ENCODE peak calls at places on chromosomes 13 and 19, in five cellular contexts. B is B cell; T is tibial nerve; N is CD8-positive, alpha-beta T cell; U is esophagus muscularis mucosa. V is an unnamed sample.
A peak's percentile ranks its signal among the peaks of the same experiment; 100 is the strongest.

GRCh38 chr13:61294467-61295186 is 121.0 kb downstream of the PCDH20 start:
- DNase-seq in B (no peak), T (no peak), N (no peak), U (no peak), V (no peak)

GRCh38 chr13:104132849-104133248 is 1066.6 kb upstream of the SLC10A2 start:
- DNase-seq in B (no peak), T (no peak), N (no peak), U (no peak), V (no peak)

GRCh38 chr13:50357586-50358118 is 342.4 kb downstream of the KCNRG start:
- DNase-seq in B (no peak), T (no peak), N (no peak), U (peak; percentile 83), V (peak; percentile 10)

GRCh38 chr19:3761382-3762129 is at the start of gene APBA3:
- DNase-seq in B (peak; percentile 93), T (peak; percentile 88), N (peak; percentile 95), U (peak; percentile 97), V (peak; percentile 96)

GRCh38 chr13:90709329-90709728 is 638.2 kb upstream of the MIR17HG start:
- DNase-seq in B (no peak), T (no peak), N (no peak), U (no peak), V (no peak)

GRCh38 chr13:91347996-91348905 is 764 bp downstream of the MIR17HG start:
- DNase-seq in B (peak; percentile 65), T (peak; percentile 20), N (peak; percentile 60), U (no peak), V (peak; percentile 49)

GRCh38 chr13:46489586-46490023 is 63.4 kb upstream of the LRCH1 start:
- DNase-seq in B (no peak), T (no peak), N (no peak), U (no peak), V (no peak)

GRCh38 chr13:35765387-35765786 is 288.9 kb upstream of the MAB21L1 start:
- DNase-seq in B (no peak), T (no peak), N (no peak), U (no peak), V (no peak)

GRCh38 chr19:18972301-18972831 is 31.3 kb upstream of the HOMER3 start:
- DNase-seq in B (no peak), T (no peak), N (no peak), U (no peak), V (no peak)

GRCh38 chr13:107680115-107680514 is 535.2 kb downstream of the LIG4 start:
- DNase-seq in B (no peak), T (no peak), N (no peak), U (no peak), V (no peak)

GRCh38 chr13:87893982-87894527 is 222.9 kb downstream of the SLITRK5 start:
- DNase-seq in B (no peak), T (no peak), N (no peak), U (no peak), V (no peak)

GRCh38 chr13:110869231-110869804 is 45.6 kb downstream of the ANKRD10 start:
- DNase-seq in B (no peak), T (no peak), N (no peak), U (no peak), V (no peak)

GRCh38 chr19:7973883-7974282 is 30.4 kb upstream of the TIMM44 start:
- DNase-seq in B (no peak), T (no peak), N (no peak), U (no peak), V (no peak)

GRCh38 chr19:21568816-21569496 is 63.6 kb downstream of the ZNF429 start:
- DNase-seq in B (peak; percentile 90), T (peak; percentile 87), N (peak; percentile 86), U (peak; percentile 96), V (no peak)

GRCh38 chr13:105773241-105773640 is 762.2 kb downstream of the EFNB2 start:
- DNase-seq in B (no peak), T (no peak), N (no peak), U (no peak), V (peak; percentile 9)

GRCh38 chr13:99895999-99896695 is 75.4 kb downstream of the ZIC5 start:
- DNase-seq in B (no peak), T (no peak), N (no peak), U (no peak), V (no peak)

GRCh38 chr13:23714672-23715071 is 144.5 kb downstream of the TNFRSF19 start:
- DNase-seq in B (no peak), T (no peak), N (no peak), U (peak; percentile 37), V (no peak)

GRCh38 chr19:8149261-8150094 is at the start of gene FBN3:
- DNase-seq in B (no peak), T (no peak), N (no peak), U (no peak), V (peak; percentile 72)

GRCh38 chr13:36862002-36862706 is 43.1 kb downstream of the RFXAP start:
- DNase-seq in B (no peak), T (no peak), N (no peak), U (no peak), V (no peak)

GRCh38 chr13:21053231-21053630 is 8.2 kb downstream of the LATS2 start:
- DNase-seq in B (no peak), T (no peak), N (no peak), U (no peak), V (no peak)

GRCh38 chr13:34358811-34359513 is 541.0 kb downstream of the RFC3 start:
- DNase-seq in B (no peak), T (no peak), N (no peak), U (peak; percentile 39), V (no peak)

GRCh38 chr19:46015080-46015960 is 7.5 kb downstream of the PGLYRP1 start:
- DNase-seq in B (peak; percentile 58), T (no peak), N (peak; percentile 58), U (no peak), V (peak; percentile 88)

GRCh38 chr13:32391101-32391620 is 36.8 kb downstream of the N4BP2L1 start:
- DNase-seq in B (no peak), T (no peak), N (no peak), U (no peak), V (no peak)

GRCh38 chr19:58277748-58278147 is 1.0 kb upstream of the ZNF8 start:
- DNase-seq in B (no peak), T (no peak), N (no peak), U (no peak), V (no peak)

GRCh38 chr19:58277197-58277596 is 1.6 kb upstream of the ZNF8 start:
- DNase-seq in B (no peak), T (no peak), N (no peak), U (no peak), V (no peak)

GRCh38 chr19:58279042-58279924 is 528 bp downstream of the ZNF8 start:
- DNase-seq in B (peak; percentile 41), T (peak; percentile 37), N (peak; percentile 17), U (peak; percentile 92), V (peak; percentile 77)

GRCh38 chr19:58279925-58280316 is 1.2 kb downstream of the ZNF8 start:
- DNase-seq in B (no peak), T (no peak), N (no peak), U (no peak), V (no peak)

GRCh38 chr19:58278156-58279041 is at the start of gene ZNF8:
- DNase-seq in B (peak; percentile 98), T (peak; percentile 89), N (peak; percentile 96), U (peak; percentile 99), V (peak; percentile 94)
- TF ChIP-seq CTCF in B (no peak), T (peak; percentile 16), N (no peak), U (peak; percentile 35), V (no peak)

DNA sequence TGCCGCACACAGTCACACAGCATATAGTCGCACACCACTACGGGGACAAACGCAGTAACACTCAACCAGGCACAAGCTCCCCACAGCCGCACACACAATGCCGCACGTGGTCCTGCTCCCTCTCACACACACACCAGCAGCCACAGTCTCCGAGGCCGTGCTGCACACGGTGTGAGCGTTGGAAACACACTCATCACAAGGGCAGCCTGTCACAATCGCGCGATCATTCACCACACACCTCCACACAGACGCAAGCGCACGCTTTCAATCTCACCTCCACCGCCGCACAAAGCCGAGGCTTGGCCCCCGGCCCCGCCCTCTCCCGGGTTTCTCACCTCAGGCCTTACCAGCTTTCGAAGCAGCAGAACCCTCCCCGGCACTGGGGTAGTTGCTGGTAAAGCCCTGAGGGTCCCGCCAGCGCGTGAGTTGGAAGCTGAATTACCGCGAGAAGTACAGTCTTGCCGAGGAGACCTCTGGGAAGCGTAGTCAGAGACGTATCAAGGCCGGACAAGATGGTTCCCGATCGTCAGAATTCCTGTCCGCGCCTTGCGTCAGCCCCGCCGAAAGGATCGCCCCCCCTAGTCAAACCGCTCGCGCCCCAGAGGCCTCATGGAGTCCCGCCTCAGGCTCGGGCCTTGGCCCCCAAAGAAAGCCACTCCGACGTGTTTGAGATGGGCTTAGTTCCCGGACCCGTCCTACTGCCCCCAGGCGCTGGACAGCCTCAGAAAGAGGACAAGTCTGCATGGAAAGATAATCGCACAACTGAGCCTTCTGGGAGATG is at the start of gene ZNF566:
- DNase-seq in B (peak; percentile 97), T (peak; percentile 65), N (peak; percentile 87), U (peak; percentile 97), V (peak; percentile 89)
- TF ChIP-seq CTCF in B (no peak), T (no peak), N (no peak), U (peak; percentile 8), V (no peak)

GRCh38 chr19:17380426-17381138 is 3.4 kb upstream of the PLVAP start:
- DNase-seq in B (no peak), T (no peak), N (no peak), U (no peak), V (no peak)

GRCh38 chr19:17379221-17379631 is 2.1 kb upstream of the PLVAP start:
- DNase-seq in B (no peak), T (no peak), N (no peak), U (no peak), V (peak; percentile 81)

DNA sequence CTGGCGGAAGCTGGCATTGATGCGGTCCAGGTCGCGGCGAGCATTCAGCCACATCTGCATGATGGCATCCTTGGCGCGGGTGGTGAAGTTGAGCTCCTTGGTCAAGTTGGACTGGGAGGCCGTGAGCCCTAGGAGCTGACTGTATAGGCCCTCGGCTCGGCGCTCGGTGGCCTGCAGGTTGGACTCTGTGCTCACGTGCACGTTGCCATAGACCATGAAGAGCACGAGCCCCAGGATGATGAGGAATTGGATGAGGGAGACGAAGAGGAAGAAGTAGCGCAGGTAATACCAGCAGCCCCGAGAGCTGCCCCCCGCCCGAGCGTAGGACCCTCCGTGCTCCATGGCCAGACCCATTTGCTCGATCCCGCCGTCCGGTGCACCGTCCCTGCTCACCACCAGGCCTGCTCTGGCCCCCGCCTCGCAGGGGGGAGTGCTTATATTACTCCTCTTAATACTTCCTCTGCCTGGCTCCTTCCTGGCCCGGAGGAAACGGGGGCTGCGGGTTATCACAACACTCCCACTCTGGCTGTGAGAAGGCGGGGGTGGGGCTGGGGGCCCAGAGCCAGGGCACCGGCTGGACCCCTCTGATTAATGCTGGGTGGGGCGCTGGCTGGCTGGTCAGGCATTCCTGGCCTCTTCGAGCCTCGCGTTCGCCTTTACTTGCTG is at the start of gene PLVAP:
- DNase-seq in B (no peak), T (no peak), N (no peak), U (no peak), V (peak; percentile 31)
- TF ChIP-seq CTCF in B (no peak), T (no peak), N (no peak), U (no peak), V (no peak)

DNA sequence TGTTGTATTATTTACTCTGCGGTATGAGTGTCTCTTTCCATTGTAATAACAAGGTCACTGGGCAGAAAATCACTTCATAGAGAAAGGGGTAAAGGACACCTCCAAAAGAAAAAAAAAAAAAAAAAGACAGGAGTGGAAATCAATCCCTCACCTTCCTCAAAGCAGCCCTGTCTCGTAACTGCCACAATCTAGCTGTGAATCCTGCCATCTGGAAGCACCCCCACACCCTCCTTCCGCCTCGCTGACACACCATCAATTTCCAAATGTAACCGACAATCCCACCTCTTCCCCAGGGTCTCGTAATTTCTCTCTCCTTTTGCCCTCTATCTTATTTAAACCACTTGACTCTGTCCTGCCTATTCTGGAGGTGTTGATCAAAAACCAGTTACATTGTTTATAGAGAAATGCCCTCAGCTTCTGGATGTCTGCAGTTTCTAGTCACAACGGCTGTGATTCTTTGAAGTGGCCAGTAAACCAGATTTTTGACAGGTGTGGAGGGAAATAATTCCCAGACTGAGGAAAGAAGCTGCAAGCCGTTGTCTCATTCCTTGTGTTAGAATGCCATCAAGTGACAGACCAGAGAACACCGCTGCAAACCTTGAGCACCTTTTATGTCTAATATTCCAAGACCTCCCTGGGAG is 9.1 kb upstream of the POP4 start:
- DNase-seq in B (no peak), T (no peak), N (no peak), U (no peak), V (peak; percentile 51)
- TF ChIP-seq CTCF in B (no peak), T (no peak), N (no peak), U (no peak), V (peak; percentile 62)